ENCODE peak calls at places on chromosomes 6 and 20, in nine cellular contexts. Q, T, A, U, R, P, W, E and F are unnamed samples.

GRCh38 chr6:139597087-139597763 is 222.8 kb upstream of the CITED2 start:
- DNase-seq in Q (no peak), T (no peak), A (peak; percentile 23), U (no peak), R (no peak), P (no peak), W (no peak), E (no peak), F (no peak)

GRCh38 chr6:132053523-132053922 is 102.4 kb upstream of the CCN2 start:
- DNase-seq in Q (no peak), T (no peak), A (peak; percentile 68), U (no peak), R (no peak), P (no peak), W (no peak), E (no peak), F (peak; percentile 67)

GRCh38 chr20:24766826-24767622 is 182.0 kb upstream of the CST7 start:
- DNase-seq in Q (no peak), T (no peak), A (no peak), U (no peak), R (no peak), P (no peak), W (no peak), E (no peak), F (no peak)

GRCh38 chr20:59836768-59837167 is 96.7 kb downstream of the SYCP2 start:
- DNase-seq in Q (no peak), T (no peak), A (no peak), U (no peak), R (no peak), P (no peak), W (no peak), E (peak; percentile 44), F (no peak)

GRCh38 chr20:49478266-49478665 is 4.2 kb downstream of the KCNB1 start:
- DNase-seq in Q (no peak), T (no peak), A (no peak), U (no peak), R (no peak), P (no peak), W (no peak), E (no peak), F (no peak)

GRCh38 chr6:68194846-68195478 is 440.1 kb upstream of the ADGRB3 start:
- DNase-seq in Q (no peak), T (no peak), A (no peak), U (no peak), R (no peak), P (no peak), W (no peak), E (no peak), F (no peak)

GRCh38 chr20:9966966-9967365 is 67.8 kb upstream of the ANKEF1 start:
- DNase-seq in Q (no peak), T (no peak), A (peak; percentile 41), U (no peak), R (no peak), P (no peak), W (no peak), E (no peak), F (peak; percentile 39)

GRCh38 chr20:31260326-31260932 is 3.0 kb downstream of the DEFB115 start:
- DNase-seq in Q (no peak), T (no peak), A (peak; percentile 3), U (no peak), R (no peak), P (no peak), W (no peak), E (peak; percentile 21), F (peak; percentile 29)

GRCh38 chr6:117515326-117515725 is 32.9 kb downstream of the DCBLD1 start:
- DNase-seq in Q (no peak), T (no peak), A (no peak), U (no peak), R (no peak), P (no peak), W (no peak), E (no peak), F (no peak)

GRCh38 chr20:46767127-46767761 is 57.8 kb downstream of the SLC2A10 start:
- DNase-seq in Q (peak; percentile 3), T (no peak), A (peak; percentile 62), U (no peak), R (no peak), P (no peak), W (no peak), E (peak; percentile 31), F (peak; percentile 75)

GRCh38 chr6:7273709-7274108 is 39.3 kb downstream of the SSR1 start:
- DNase-seq in Q (no peak), T (no peak), A (no peak), U (no peak), R (no peak), P (no peak), W (no peak), E (no peak), F (no peak)

GRCh38 chr6:7561153-7561964 is 19.9 kb downstream of the DSP start:
- DNase-seq in Q (no peak), T (no peak), A (peak; percentile 51), U (peak; percentile 58), R (no peak), P (no peak), W (no peak), E (peak; percentile 54), F (no peak)

GRCh38 chr20:5090191-5090590 is 29.6 kb downstream of the PCNA start:
- DNase-seq in Q (no peak), T (no peak), A (no peak), U (no peak), R (no peak), P (no peak), W (no peak), E (no peak), F (no peak)

GRCh38 chr20:6140947-6141346 is 18.1 kb upstream of the FERMT1 start:
- DNase-seq in Q (no peak), T (no peak), A (peak; percentile 21), U (no peak), R (no peak), P (no peak), W (no peak), E (peak; percentile 4), F (peak; percentile 20)

GRCh38 chr6:109834131-109834530 is 143.0 kb downstream of the FIG4 start:
- DNase-seq in Q (no peak), T (no peak), A (peak; percentile 5), U (no peak), R (no peak), P (no peak), W (no peak), E (no peak), F (no peak)

GRCh38 chr6:11598687-11599086 is 61.1 kb downstream of the TMEM170B start:
- DNase-seq in Q (no peak), T (no peak), A (no peak), U (no peak), R (no peak), P (no peak), W (no peak), E (no peak), F (no peak)

GRCh38 chr6:16761469-16762264 is 407 bp upstream of the ATXN1 start:
- DNase-seq in Q (peak; percentile 78), T (peak; percentile 77), A (peak; percentile 95), U (peak; percentile 91), R (peak; percentile 92), P (peak; percentile 58), W (peak; percentile 78), E (peak; percentile 71), F (peak; percentile 94)

GRCh38 chr6:79762370-79762769 is 131.2 kb downstream of the SH3BGRL2 start:
- DNase-seq in Q (no peak), T (no peak), A (peak; percentile 19), U (no peak), R (no peak), P (no peak), W (no peak), E (peak; percentile 24), F (peak; percentile 29)

GRCh38 chr6:11852061-11852619 is 73.5 kb upstream of the ADTRP start:
- DNase-seq in Q (no peak), T (no peak), A (no peak), U (no peak), R (no peak), P (no peak), W (no peak), E (no peak), F (no peak)